ENCODE peak calls at places on chromosomes 5 and 9, in five cellular contexts. Z, O, A, M and E are unnamed samples.
A peak's percentile ranks its signal among the peaks of the same experiment; 100 is the strongest.

GRCh38 chr5:135341021-135341666 is 57.9 kb downstream of the MACROH2A1 start:
- DNase-seq in A (no peak), M (peak; percentile 68), Z (no peak), O (no peak), E (no peak)

GRCh38 chr9:90611121-90611520 is 31.5 kb downstream of the DIRAS2 start:
- DNase-seq in M (no peak), Z (no peak), O (no peak), A (no peak), E (no peak)

GRCh38 chr5:72101828-72102227 is 5.4 kb upstream of the MAP1B start:
- DNase-seq in Z (no peak), M (no peak), A (no peak), O (no peak), E (no peak)

GRCh38 chr5:14267166-14267838 is 124.2 kb downstream of the TRIO start:
- DNase-seq in M (no peak), Z (no peak), A (peak; percentile 25), O (no peak), E (no peak)

GRCh38 chr9:38042626-38043359 is 26.2 kb downstream of the SHB start:
- DNase-seq in A (no peak), M (no peak), O (no peak), Z (no peak), E (no peak)

GRCh38 chr5:173663810-173664526 is 47.5 kb upstream of the BOD1 start:
- DNase-seq in M (no peak), Z (no peak), O (no peak), A (no peak), E (no peak)

GRCh38 chr5:760363-761205 is 23.9 kb downstream of the ZDHHC11B start:
- DNase-seq in O (peak; percentile 51), Z (no peak), M (peak; percentile 39), A (no peak), E (no peak)

GRCh38 chr5:32390819-32391591 is 53.5 kb downstream of the ZFR start:
- DNase-seq in A (peak; percentile 74), M (no peak), Z (no peak), O (no peak), E (no peak)

GRCh38 chr5:32753051-32753450 is 41.9 kb downstream of the NPR3 start:
- DNase-seq in Z (no peak), A (no peak), M (no peak), O (no peak), E (no peak)

GRCh38 chr9:131697097-131697496 is 42.8 kb downstream of the RAPGEF1 start:
- DNase-seq in Z (peak; percentile 62), M (no peak), A (no peak), O (no peak), E (no peak)

GRCh38 chr5:95162231-95162992 is 122.5 kb downstream of the MCTP1 start:
- DNase-seq in O (no peak), A (no peak), Z (no peak), M (no peak), E (no peak)

GRCh38 chr9:124376329-124376728 is 38.9 kb downstream of the PSMB7 start:
- DNase-seq in A (no peak), M (no peak), Z (no peak), O (no peak), E (no peak)

GRCh38 chr5:132962429-132962928 is 955 bp downstream of the AFF4 start:
- DNase-seq in Z (peak; percentile 62), M (peak; percentile 56), A (peak; percentile 34), O (no peak), E (peak; percentile 47)

GRCh38 chr5:54533541-54534179 is 16.1 kb downstream of the SNX18 start:
- DNase-seq in M (no peak), Z (peak; percentile 60), A (no peak), O (no peak), E (peak; percentile 47)

GRCh38 chr5:158832096-158832495 is 267.6 kb downstream of the EBF1 start:
- DNase-seq in A (no peak), Z (no peak), O (no peak), M (no peak), E (no peak)

GRCh38 chr5:124235576-124235975 is 510.9 kb downstream of the ZNF608 start:
- DNase-seq in A (no peak), O (peak; percentile 10), M (peak; percentile 27), Z (peak; percentile 45), E (no peak)

GRCh38 chr5:41143124-41143523 is 70.2 kb downstream of the C6 start:
- DNase-seq in Z (peak; percentile 10), M (no peak), O (no peak), A (no peak), E (no peak)

GRCh38 chr9:27125936-27126335 is 16.9 kb downstream of the TEK start:
- DNase-seq in M (no peak), Z (no peak), O (no peak), A (no peak), E (no peak)

GRCh38 chr9:111986035-111986556 is 89.5 kb downstream of the UGCG start:
- DNase-seq in O (no peak), M (no peak), A (no peak), Z (no peak), E (no peak)

GRCh38 chr5:113202904-113203716 is 226.5 kb downstream of the DCP2 start:
- DNase-seq in Z (no peak), M (peak; percentile 53), A (peak; percentile 81), O (peak; percentile 37), E (peak; percentile 79)

GRCh38 chr9:125998837-125999503 is 251.8 kb downstream of the PBX3 start:
- DNase-seq in A (no peak), O (no peak), Z (no peak), M (peak; percentile 29), E (no peak)

GRCh38 chr5:106258591-106259125 is 1412.1 kb downstream of the EFNA5 start:
- DNase-seq in O (no peak), A (no peak), M (no peak), Z (no peak), E (no peak)

GRCh38 chr5:42423285-42424152 is at the start of gene GHR:
- DNase-seq in A (peak; percentile 72), M (peak; percentile 78), O (peak; percentile 90), Z (peak; percentile 93), E (peak; percentile 91)

GRCh38 chr9:277595-278330 is 63.1 kb downstream of the DOCK8 start:
- DNase-seq in A (no peak), M (no peak), Z (no peak), O (no peak), E (no peak)

GRCh38 chr5:10045376-10045775 is 204.3 kb downstream of the ATPSCKMT start:
- DNase-seq in Z (no peak), M (no peak), A (no peak), O (no peak), E (no peak)

GRCh38 chr5:164555809-164556208 is 1050.4 kb downstream of the MAT2B start:
- DNase-seq in A (no peak), O (no peak), M (no peak), Z (no peak), E (no peak)

GRCh38 chr5:8923516-8923915 is 622.4 kb downstream of the SEMA5A start:
- DNase-seq in O (no peak), A (no peak), Z (no peak), M (no peak), E (no peak)

GRCh38 chr9:68683433-68683832 is 21.6 kb upstream of the PIP5K1B start:
- DNase-seq in M (no peak), A (no peak), Z (no peak), O (no peak), E (no peak)

GRCh38 chr9:136695435-136695895 is 8.2 kb upstream of the AGPAT2 start:
- DNase-seq in A (no peak), O (peak; percentile 92), Z (no peak), M (no peak), E (peak; percentile 75)

GRCh38 chr5:115028557-115028956 is 141.2 kb downstream of the TRIM36 start:
- DNase-seq in A (no peak), M (no peak), O (no peak), Z (peak; percentile 19), E (no peak)

GRCh38 chr9:7363777-7364477 is 435.7 kb downstream of the DMAC1 start:
- DNase-seq in O (no peak), A (no peak), Z (peak; percentile 5), M (peak; percentile 11), E (no peak)

GRCh38 chr5:5584236-5584749 is 161.8 kb downstream of the ICE1 start:
- DNase-seq in Z (no peak), M (no peak), O (no peak), A (no peak), E (no peak)

GRCh38 chr5:140360101-140360500 is at the start of gene SLC4A9:
- DNase-seq in O (no peak), A (no peak), Z (no peak), M (no peak), E (no peak)

GRCh38 chr5:140358738-140359310 is 1.2 kb upstream of the SLC4A9 start:
- DNase-seq in Z (peak; percentile 88), A (peak; percentile 37), M (peak; percentile 50), O (no peak), E (no peak)

GRCh38 chr5:140361901-140362300 is 1.9 kb downstream of the SLC4A9 start:
- DNase-seq in O (no peak), Z (no peak), M (no peak), A (no peak), E (no peak)

GRCh38 chr5:140362311-140362710 is 2.3 kb downstream of the SLC4A9 start:
- DNase-seq in A (no peak), M (no peak), Z (no peak), O (peak; percentile 73), E (no peak)

GRCh38 chr5:140360681-140361479 is 886 bp downstream of the SLC4A9 start:
- DNase-seq in Z (no peak), M (no peak), A (no peak), O (peak; percentile 58), E (no peak)
- H3K4me1 ChIP-seq in Z (peaks cover 4% of the 10 kb centered on the region), M (no peaks in the 10 kb centered on the region), A (peaks cover 45% of the 10 kb centered on the region), O (peaks cover 10% of the 10 kb centered on the region), E (no peaks in the 10 kb centered on the region)

GRCh38 chr9:16282216-16282615 is 588.3 kb downstream of the BNC2 start:
- DNase-seq in O (no peak), M (no peak), Z (no peak), A (no peak), E (peak; percentile 16)
- TF ChIP-seq POLR2AphosphoS5 in O (no peak), M (no peak), Z (no peak), A (no peak), E (no peak)

GRCh38 chr9:36665921-36666429 is 93.3 kb downstream of the MELK start:
- DNase-seq in O (no peak), M (no peak), A (no peak), Z (no peak), E (no peak)

GRCh38 chr9:36659500-36659899 is 86.8 kb downstream of the MELK start:
- DNase-seq in M (no peak), Z (no peak), O (no peak), A (no peak), E (no peak)

GRCh38 chr9:36665387-36665786 is 92.7 kb downstream of the MELK start:
- DNase-seq in O (no peak), A (no peak), M (no peak), Z (no peak), E (no peak)

GRCh38 chr9:36664806-36665205 is 92.1 kb downstream of the MELK start:
- DNase-seq in M (no peak), O (no peak), Z (no peak), A (no peak), E (no peak)
- H3K4me1 ChIP-seq in M (peaks cover 8% of the 10 kb centered on the region), O (no peaks in the 10 kb centered on the region), Z (no peaks in the 10 kb centered on the region), A (no peaks in the 10 kb centered on the region), E (no peaks in the 10 kb centered on the region)

DNA sequence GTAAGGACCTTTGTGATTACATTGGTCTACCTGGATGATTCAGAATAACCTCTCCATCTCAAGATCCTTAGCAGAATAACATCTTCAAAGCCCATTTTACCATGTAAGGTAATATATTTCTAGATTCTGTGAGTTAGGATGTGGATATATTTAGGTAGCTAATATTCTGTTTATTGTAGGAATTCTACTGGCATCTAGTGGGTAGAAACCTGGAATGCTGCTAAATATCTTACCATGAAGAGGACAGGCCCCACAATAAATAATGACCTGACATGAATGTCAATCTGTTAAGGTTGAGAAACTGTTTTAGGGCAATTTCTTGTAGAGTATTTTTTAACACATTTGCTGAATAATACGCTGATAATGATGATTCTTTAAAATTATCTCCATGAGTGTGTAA is 426.8 kb downstream of the MAN2A1 start:
- DNase-seq in A (no peak), Z (no peak), M (no peak), O (no peak), E (no peak)
- TF ChIP-seq POLR2AphosphoS5 in A (no peak), Z (no peak), M (no peak), O (no peak), E (no peak)